ENCODE peak calls at places on chromosomes 11 and 22, in eight cellular contexts. One of them, this sample, is unnamed.

GRCh38 chr11:47329431-47329993 is 23.0 kb downstream of the MYBPC3 start:
- DNase-seq in GM23248: no peak
- DNase-seq in mammary epithelial cell: no peak
- DNase-seq in GM23338: no peak
- DNase-seq in lower leg skin: no peak
- DNase-seq in stomach: no peak
- DNase-seq in fibroblast of lung: no peak
- DNase-seq in body of pancreas: no peak
- DNase-seq in this sample: peak

GRCh38 chr11:134562176-134562575 is 150.1 kb upstream of the B3GAT1 start:
- DNase-seq in mammary epithelial cell: no peak
- DNase-seq in lower leg skin: no peak
- DNase-seq in GM23338: no peak
- DNase-seq in stomach: no peak
- DNase-seq in body of pancreas: no peak
- DNase-seq in GM23248: no peak
- DNase-seq in fibroblast of lung: no peak
- DNase-seq in this sample: peak

GRCh38 chr22:36289406-36289870 is 36.5 kb downstream of the APOL1 start:
- DNase-seq in stomach: no peak
- DNase-seq in mammary epithelial cell: no peak
- DNase-seq in GM23248: no peak
- DNase-seq in fibroblast of lung: no peak
- DNase-seq in GM23338: no peak
- DNase-seq in lower leg skin: no peak
- DNase-seq in body of pancreas: no peak
- DNase-seq in this sample: no peak

GRCh38 chr11:47591764-47592163 is 2.4 kb downstream of the C1QTNF4 start:
- DNase-seq in mammary epithelial cell: no peak
- DNase-seq in GM23248: no peak
- DNase-seq in lower leg skin: no peak
- DNase-seq in body of pancreas: no peak
- DNase-seq in fibroblast of lung: no peak
- DNase-seq in stomach: no peak
- DNase-seq in GM23338: no peak
- DNase-seq in this sample: no peak

GRCh38 chr11:27388869-27389268 is 25.9 kb upstream of the CCDC34 start:
- DNase-seq in lower leg skin: no peak
- DNase-seq in GM23338: no peak
- DNase-seq in fibroblast of lung: no peak
- DNase-seq in mammary epithelial cell: no peak
- DNase-seq in stomach: no peak
- DNase-seq in GM23248: no peak
- DNase-seq in body of pancreas: no peak
- DNase-seq in this sample: no peak

GRCh38 chr22:46066691-46067090 is 83.6 kb upstream of the PPARA start:
- DNase-seq in lower leg skin: no peak
- DNase-seq in GM23338: no peak
- DNase-seq in fibroblast of lung: no peak
- DNase-seq in body of pancreas: peak
- DNase-seq in stomach: peak
- DNase-seq in GM23248: peak
- DNase-seq in mammary epithelial cell: peak
- DNase-seq in this sample: peak

GRCh38 chr22:50730013-50730891 is 7.8 kb upstream of the ACR start:
- DNase-seq in stomach: no peak
- DNase-seq in mammary epithelial cell: no peak
- DNase-seq in lower leg skin: no peak
- DNase-seq in GM23338: peak
- DNase-seq in fibroblast of lung: no peak
- DNase-seq in body of pancreas: peak
- DNase-seq in GM23248: no peak
- DNase-seq in this sample: no peak

GRCh38 chr11:8267831-8268529 is 4.3 kb upstream of the LMO1 start:
- DNase-seq in body of pancreas: peak
- DNase-seq in lower leg skin: no peak
- DNase-seq in GM23248: peak
- DNase-seq in stomach: no peak
- DNase-seq in GM23338: peak
- DNase-seq in mammary epithelial cell: no peak
- DNase-seq in fibroblast of lung: no peak
- DNase-seq in this sample: no peak

GRCh38 chr11:89327885-89328284 is 150.2 kb downstream of the TYR start:
- DNase-seq in fibroblast of lung: no peak
- DNase-seq in stomach: no peak
- DNase-seq in body of pancreas: no peak
- DNase-seq in GM23338: no peak
- DNase-seq in mammary epithelial cell: no peak
- DNase-seq in lower leg skin: no peak
- DNase-seq in GM23248: no peak
- DNase-seq in this sample: no peak

GRCh38 chr11:119779195-119780071 is 50.4 kb upstream of the NECTIN1 start:
- DNase-seq in lower leg skin: no peak
- DNase-seq in mammary epithelial cell: no peak
- DNase-seq in stomach: no peak
- DNase-seq in body of pancreas: no peak
- DNase-seq in fibroblast of lung: no peak
- DNase-seq in GM23338: no peak
- DNase-seq in GM23248: no peak
- DNase-seq in this sample: no peak

GRCh38 chr11:69554849-69555248 is 73.4 kb downstream of the LINC01488 start:
- DNase-seq in lower leg skin: no peak
- DNase-seq in fibroblast of lung: no peak
- DNase-seq in mammary epithelial cell: no peak
- DNase-seq in body of pancreas: no peak
- DNase-seq in stomach: no peak
- DNase-seq in GM23338: no peak
- DNase-seq in GM23248: no peak
- DNase-seq in this sample: no peak
- H3K4me3 ChIP-seq in lower leg skin: no peak
- H3K4me3 ChIP-seq in fibroblast of lung: no peak
- H3K4me3 ChIP-seq in mammary epithelial cell: no peak
- H3K4me3 ChIP-seq in body of pancreas: no peak
- H3K4me3 ChIP-seq in stomach: no peak
- H3K4me3 ChIP-seq in GM23338: no peak
- H3K4me3 ChIP-seq in GM23248: no peak
- H3K4me3 ChIP-seq in this sample: no peak

GRCh38 chr11:117279711-117280376 is 11.3 kb upstream of the BACE1-AS start:
- DNase-seq in mammary epithelial cell: no peak
- DNase-seq in lower leg skin: no peak
- DNase-seq in fibroblast of lung: no peak
- DNase-seq in GM23248: no peak
- DNase-seq in GM23338: no peak
- DNase-seq in stomach: no peak
- DNase-seq in body of pancreas: no peak
- DNase-seq in this sample: no peak
- H3K4me3 ChIP-seq in mammary epithelial cell: no peak
- H3K4me3 ChIP-seq in lower leg skin: no peak
- H3K4me3 ChIP-seq in fibroblast of lung: no peak
- H3K4me3 ChIP-seq in GM23248: no peak
- H3K4me3 ChIP-seq in GM23338: no peak
- H3K4me3 ChIP-seq in stomach: no peak
- H3K4me3 ChIP-seq in body of pancreas: no peak
- H3K4me3 ChIP-seq in this sample: no peak

GRCh38 chr11:86917577-86917976 is 37.6 kb downstream of the FZD4 start:
- DNase-seq in body of pancreas: no peak
- DNase-seq in lower leg skin: no peak
- DNase-seq in GM23338: no peak
- DNase-seq in GM23248: no peak
- DNase-seq in stomach: no peak
- DNase-seq in mammary epithelial cell: no peak
- DNase-seq in fibroblast of lung: no peak
- DNase-seq in this sample: no peak

GRCh38 chr11:86919557-86920210 is 35.5 kb downstream of the FZD4 start:
- DNase-seq in GM23338: peak
- DNase-seq in mammary epithelial cell: peak
- DNase-seq in lower leg skin: no peak
- DNase-seq in stomach: no peak
- DNase-seq in body of pancreas: no peak
- DNase-seq in GM23248: peak
- DNase-seq in fibroblast of lung: peak
- DNase-seq in this sample: no peak

GRCh38 chr11:86918943-86919342 is 36.3 kb downstream of the FZD4 start:
- DNase-seq in stomach: no peak
- DNase-seq in mammary epithelial cell: no peak
- DNase-seq in GM23248: no peak
- DNase-seq in body of pancreas: no peak
- DNase-seq in lower leg skin: no peak
- DNase-seq in GM23338: no peak
- DNase-seq in fibroblast of lung: no peak
- DNase-seq in this sample: no peak

GRCh38 chr11:86914836-86915519 is 40.2 kb downstream of the FZD4 start:
- DNase-seq in GM23248: no peak
- DNase-seq in stomach: no peak
- DNase-seq in GM23338: no peak
- DNase-seq in mammary epithelial cell: no peak
- DNase-seq in lower leg skin: no peak
- DNase-seq in fibroblast of lung: peak
- DNase-seq in body of pancreas: no peak
- DNase-seq in this sample: no peak

DNA sequence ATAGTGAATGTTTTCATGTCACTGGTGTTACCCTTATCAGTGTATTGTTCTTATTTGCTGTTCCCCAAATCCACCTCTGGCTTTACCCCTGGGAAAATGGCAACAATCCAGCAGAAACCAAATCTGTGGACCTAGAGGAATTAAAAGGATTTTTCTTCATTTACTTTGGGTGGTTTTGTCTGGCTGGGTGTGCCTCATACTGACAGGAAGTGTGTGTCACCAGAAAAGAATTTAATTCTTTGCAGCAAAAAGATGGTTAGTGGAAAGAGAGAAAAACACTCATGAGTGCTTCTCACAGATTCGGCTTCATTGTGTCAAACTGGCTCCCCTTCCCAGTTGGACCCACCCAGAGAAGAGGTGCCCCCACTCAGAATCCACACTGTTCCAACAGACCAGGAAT is 38.9 kb downstream of the FZD4 start:
- DNase-seq in body of pancreas: no peak
- DNase-seq in fibroblast of lung: peak
- DNase-seq in GM23338: no peak
- DNase-seq in stomach: no peak
- DNase-seq in mammary epithelial cell: peak
- DNase-seq in lower leg skin: no peak
- DNase-seq in GM23248: peak
- DNase-seq in this sample: no peak
- H3K4me3 ChIP-seq in body of pancreas: no peak
- H3K4me3 ChIP-seq in fibroblast of lung: peak
- H3K4me3 ChIP-seq in GM23338: no peak
- H3K4me3 ChIP-seq in stomach: no peak
- H3K4me3 ChIP-seq in mammary epithelial cell: no peak
- H3K4me3 ChIP-seq in lower leg skin: no peak
- H3K4me3 ChIP-seq in GM23248: peak
- H3K4me3 ChIP-seq in this sample: peak

GRCh38 chr11:60785806-60786361 is 751 bp downstream of the MS4A10 start:
- DNase-seq in mammary epithelial cell: no peak
- DNase-seq in GM23338: no peak
- DNase-seq in stomach: no peak
- DNase-seq in fibroblast of lung: peak
- DNase-seq in body of pancreas: no peak
- DNase-seq in lower leg skin: no peak
- DNase-seq in GM23248: peak
- DNase-seq in this sample: no peak
- H3K4me3 ChIP-seq in mammary epithelial cell: no peak
- H3K4me3 ChIP-seq in GM23338: no peak
- H3K4me3 ChIP-seq in stomach: no peak
- H3K4me3 ChIP-seq in fibroblast of lung: no peak
- H3K4me3 ChIP-seq in body of pancreas: no peak
- H3K4me3 ChIP-seq in lower leg skin: no peak
- H3K4me3 ChIP-seq in GM23248: no peak
- H3K4me3 ChIP-seq in this sample: no peak

This sample was measured in coronary artery.